ENCODE peak calls at places on chromosomes 13 and 19, in five cellular contexts. F is epithelial cell of esophagus, E is PC-9, M is fibroblast of mammary gland, P is glutamatergic neuron. J is an unnamed sample.

GRCh38 chr19:30739394-30739793 is 367.2 kb downstream of the ZNF536 start:
- DNase-seq in F (no peak), E (no peak), M (peak), P (no peak), J (no peak)

GRCh38 chr19:2478324-2478755 is 2.4 kb downstream of the GADD45B start:
- DNase-seq in F (peak), E (peak), M (peak), P (peak), J (no peak)

GRCh38 chr19:2034729-2035589 is 16.1 kb downstream of the MKNK2 start:
- DNase-seq in F (peak), E (peak), M (peak), P (peak), J (no peak)

GRCh38 chr13:26600345-26600761 is 42.9 kb downstream of the WASF3 start:
- DNase-seq in F (no peak), E (no peak), M (peak), P (no peak), J (no peak)

GRCh38 chr19:37986048-37986750 is 79.2 kb downstream of the SIPA1L3 start:
- DNase-seq in F (peak), E (no peak), M (no peak), P (no peak), J (no peak)

GRCh38 chr19:43446746-43447489 is 18.5 kb downstream of the LYPD3 start:
- DNase-seq in F (peak), E (peak), M (peak), P (peak), J (no peak)

GRCh38 chr13:97434417-97435296 is 688 bp downstream of the RAP2A start:
- DNase-seq in F (peak), E (peak), M (peak), P (peak), J (peak)

GRCh38 chr19:56108447-56109195 is 12.5 kb downstream of the ZNF787 start:
- DNase-seq in F (peak), E (no peak), M (no peak), P (no peak), J (no peak)

GRCh38 chr19:4256563-4256962 is 9.7 kb downstream of the YJU2 start:
- DNase-seq in F (no peak), E (no peak), M (peak), P (no peak), J (no peak)

GRCh38 chr13:44440046-44440608 is 66.5 kb downstream of the SERP2 start:
- DNase-seq in F (no peak), E (no peak), M (no peak), P (no peak), J (no peak)

GRCh38 chr19:21117041-21117907 is 24.6 kb upstream of the ZNF431 start:
- DNase-seq in F (peak), E (no peak), M (no peak), P (no peak), J (no peak)

GRCh38 chr19:44682807-44683206 is 11.5 kb downstream of the CEACAM19 start:
- DNase-seq in F (no peak), E (no peak), M (no peak), P (no peak), J (no peak)

GRCh38 chr13:72304121-72304745 is 423.2 kb downstream of the MZT1 start:
- DNase-seq in F (no peak), E (no peak), M (peak), P (no peak), J (no peak)

GRCh38 chr13:91247768-91248167 is 99.7 kb upstream of the MIR17HG start:
- DNase-seq in F (peak), E (no peak), M (peak), P (no peak), J (no peak)

GRCh38 chr13:64127856-64128255 is 2712.2 kb upstream of the PCDH20 start:
- DNase-seq in F (no peak), E (no peak), M (no peak), P (no peak), J (no peak)

GRCh38 chr19:1608414-1609391 is 3.4 kb upstream of the UQCR11 start:
- DNase-seq in F (no peak), E (peak), M (peak), P (no peak), J (no peak)

GRCh38 chr13:30577381-30577780 is 40.3 kb upstream of the USPL1 start:
- DNase-seq in F (peak), E (peak), M (peak), P (no peak), J (no peak)

GRCh38 chr13:27035892-27036235 is 135.7 kb downstream of the USP12 start:
- DNase-seq in F (peak), E (peak), M (peak), P (no peak), J (no peak)

GRCh38 chr13:18953139-18953930 is 228.3 kb downstream of the TUBA3C start:
- DNase-seq in F (no peak), E (no peak), M (no peak), P (no peak), J (no peak)

GRCh38 chr13:72698164-72698563 is 29.3 kb downstream of the MZT1 start:
- DNase-seq in F (no peak), E (no peak), M (peak), P (no peak), J (no peak)

GRCh38 chr13:75136151-75136550 is 345.8 kb downstream of the TBC1D4 start:
- DNase-seq in F (no peak), E (no peak), M (no peak), P (no peak), J (no peak)

GRCh38 chr19:31066385-31066784 is 282.9 kb downstream of the TSHZ3 start:
- DNase-seq in F (peak), E (no peak), M (peak), P (no peak), J (no peak)

GRCh38 chr19:1169921-1170885 is 3.9 kb downstream of the SBNO2 start:
- DNase-seq in F (peak), E (peak), M (peak), P (no peak), J (no peak)

GRCh38 chr13:42740753-42741152 is 40.6 kb upstream of the FAM216B start:
- DNase-seq in F (peak), E (peak), M (no peak), P (no peak), J (no peak)

GRCh38 chr13:25181597-25181996 is 9.5 kb upstream of the AMER2 start:
- DNase-seq in F (no peak), E (no peak), M (no peak), P (no peak), J (no peak)

GRCh38 chr19:11197291-11198174 is at the start of gene KANK2:
- DNase-seq in F (peak), E (peak), M (peak), P (peak), J (peak)

GRCh38 chr19:9720541-9720940 is 45.6 kb upstream of the ZNF562 start:
- DNase-seq in F (no peak), E (no peak), M (no peak), P (peak), J (no peak)

GRCh38 chr13:35478384-35479222 is 2.1 kb upstream of the MAB21L1 start:
- DNase-seq in F (no peak), E (no peak), M (no peak), P (peak), J (peak)

GRCh38 chr19:35232912-35233311 is 4.4 kb upstream of the FAM187B start:
- DNase-seq in F (no peak), E (no peak), M (no peak), P (no peak), J (no peak)

GRCh38 chr19:658916-659839 is 3.8 kb downstream of the RNF126 start:
- DNase-seq in F (peak), E (no peak), M (peak), P (no peak), J (no peak)

DNA sequence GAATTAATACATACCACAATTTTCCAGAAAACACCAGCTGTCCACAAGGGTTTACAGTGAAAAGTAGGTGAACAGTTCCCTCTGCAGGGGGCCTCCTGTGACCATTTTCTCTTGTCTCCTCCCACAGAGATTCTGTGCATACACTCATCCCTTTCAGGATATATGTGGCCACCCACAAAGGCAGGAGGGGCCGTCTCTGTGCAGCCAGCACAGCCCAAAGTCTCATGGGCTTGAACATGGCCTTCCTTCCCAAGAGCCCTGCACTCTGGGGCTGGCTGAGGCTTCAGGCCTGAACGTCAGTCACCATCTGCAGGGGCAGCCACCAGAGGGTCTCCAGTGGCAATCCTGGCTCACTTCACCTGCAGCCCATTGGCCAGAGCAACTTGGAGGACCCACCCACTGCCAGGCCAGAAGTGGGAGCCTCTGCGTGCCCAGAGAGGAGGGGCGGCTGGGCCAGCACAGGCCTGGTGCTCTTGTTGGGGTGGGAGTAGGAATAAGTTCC is 25.2 kb downstream of the TMEM161A start:
- DNase-seq in F (peak), E (no peak), M (peak), P (peak), J (no peak)
- TF ChIP-seq CTCF in F (no peak), E (peak), M (no peak), P (no peak), J (no peak)

DNA sequence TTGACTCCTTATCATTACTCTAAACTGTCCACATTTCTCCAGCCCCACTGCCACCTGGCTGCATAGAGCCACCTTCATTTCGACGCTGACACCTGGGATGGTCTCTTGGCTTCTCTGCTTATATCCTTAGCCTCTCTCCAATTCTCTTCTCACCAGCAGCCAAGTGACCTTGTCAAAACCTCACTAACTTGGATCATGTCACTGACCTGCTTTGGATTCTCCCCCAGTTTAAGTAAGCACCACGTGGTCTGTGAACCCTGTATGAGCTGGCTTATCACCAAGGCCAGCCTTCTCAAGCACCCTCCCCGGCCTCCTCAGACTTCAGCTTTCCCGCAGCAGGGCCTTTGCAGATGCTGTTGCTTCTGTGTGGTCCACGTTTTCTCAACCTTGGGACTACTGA is 12.3 kb upstream of the GGACT start:
- DNase-seq in F (no peak), E (no peak), M (no peak), P (no peak), J (no peak)
- TF ChIP-seq CTCF in F (no peak), E (no peak), M (no peak), P (no peak), J (no peak)

DNA sequence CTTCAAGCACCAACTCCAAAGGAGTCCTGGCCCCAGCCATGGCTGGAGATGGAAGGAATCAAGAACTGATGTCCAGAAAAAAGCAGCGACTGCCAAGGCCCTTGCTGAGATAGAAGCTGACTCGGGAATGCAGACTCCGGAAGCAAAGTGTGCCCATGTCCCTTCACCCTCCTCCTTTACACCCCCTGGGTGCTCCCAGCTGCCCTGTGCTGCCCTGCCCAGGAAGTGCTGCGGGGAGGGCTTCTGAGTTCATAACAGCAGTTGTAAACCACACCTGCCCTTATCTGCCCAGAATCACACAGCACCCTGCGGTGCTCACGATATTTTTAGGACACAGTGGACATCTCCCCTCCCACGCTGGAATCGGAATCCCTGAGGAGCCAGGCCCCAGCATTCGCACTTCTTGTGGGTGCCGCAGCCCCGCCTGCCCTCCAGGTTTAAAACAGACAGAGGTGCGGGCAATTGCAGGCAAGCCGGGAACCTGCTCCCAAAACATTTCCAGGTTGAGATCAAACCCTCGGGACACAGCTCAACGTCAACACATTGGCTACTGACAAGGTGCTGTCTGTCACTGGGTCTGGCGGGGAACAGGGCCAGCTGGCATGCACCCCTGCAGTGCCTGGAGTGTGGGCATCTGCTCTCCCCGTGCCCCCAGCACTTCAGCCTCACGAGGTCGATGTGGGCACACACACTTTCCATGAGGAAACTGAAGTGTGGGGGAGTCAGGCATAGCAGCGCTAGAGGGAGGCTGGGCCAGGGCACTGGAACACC is 36.9 kb downstream of the RAB20 start:
- DNase-seq in F (peak), E (peak), M (no peak), P (no peak), J (no peak)
- TF ChIP-seq CTCF in F (no peak), E (no peak), M (no peak), P (no peak), J (no peak)

GRCh38 chr13:48636550-48636949 is 17.2 kb upstream of the CYSLTR2 start:
- DNase-seq in F (peak), E (no peak), M (peak), P (no peak), J (no peak)
- TF ChIP-seq CTCF in F (no peak), E (no peak), M (no peak), P (no peak), J (no peak)

GRCh38 chr19:24033308-24033961 is 53.6 kb upstream of the ZNF254 start:
- DNase-seq in F (peak), E (peak), M (peak), P (peak), J (peak)
- TF ChIP-seq CTCF in F (no peak), E (no peak), M (no peak), P (peak), J (peak)

GRCh38 chr13:32415019-32415418 is 12.9 kb downstream of the N4BP2L1 start:
- DNase-seq in F (peak), E (no peak), M (peak), P (peak), J (no peak)
- TF ChIP-seq CTCF in F (peak), E (peak), M (peak), P (peak), J (peak)

DNA sequence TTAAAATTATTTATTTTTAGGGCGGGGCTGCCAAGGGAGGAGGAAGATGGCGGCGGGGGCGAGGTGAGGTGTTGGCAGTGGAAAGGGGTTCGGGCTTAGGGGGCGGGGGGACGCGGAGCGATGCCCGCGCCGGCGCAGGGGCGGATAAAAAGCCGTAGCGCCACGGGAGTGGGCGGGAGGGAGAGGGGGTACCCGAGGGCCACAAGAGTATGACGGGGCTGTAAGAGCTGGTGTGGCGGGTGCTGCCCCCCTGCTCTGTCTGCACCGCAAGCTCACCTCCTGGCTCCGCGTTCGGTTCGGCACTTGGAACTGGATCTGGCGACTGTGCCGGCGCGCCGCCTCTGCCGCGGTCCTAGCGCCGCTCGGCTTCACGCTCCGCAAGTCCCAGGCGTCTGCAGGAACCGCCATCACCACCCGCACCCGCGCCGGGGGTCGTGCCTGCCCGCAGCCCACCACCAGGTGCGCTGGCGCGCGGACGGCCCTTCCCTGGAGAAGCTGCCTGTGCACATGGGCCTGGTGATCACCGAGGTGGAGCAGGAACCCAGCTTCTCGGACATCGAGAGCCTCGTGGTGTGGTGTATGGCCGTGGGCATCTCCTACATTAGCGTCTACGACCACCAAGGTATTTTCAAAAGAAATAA is 265.2 kb upstream of the SGCG start:
- DNase-seq in F (peak), E (no peak), M (peak), P (peak), J (peak)
- TF ChIP-seq CTCF in F (no peak), E (no peak), M (no peak), P (peak), J (peak)

GRCh38 chr13:41428155-41428554 is 29.2 kb upstream of the RGCC start:
- DNase-seq in F (no peak), E (no peak), M (no peak), P (no peak), J (no peak)
- TF ChIP-seq CTCF in F (peak), E (no peak), M (peak), P (no peak), J (peak)

DNA sequence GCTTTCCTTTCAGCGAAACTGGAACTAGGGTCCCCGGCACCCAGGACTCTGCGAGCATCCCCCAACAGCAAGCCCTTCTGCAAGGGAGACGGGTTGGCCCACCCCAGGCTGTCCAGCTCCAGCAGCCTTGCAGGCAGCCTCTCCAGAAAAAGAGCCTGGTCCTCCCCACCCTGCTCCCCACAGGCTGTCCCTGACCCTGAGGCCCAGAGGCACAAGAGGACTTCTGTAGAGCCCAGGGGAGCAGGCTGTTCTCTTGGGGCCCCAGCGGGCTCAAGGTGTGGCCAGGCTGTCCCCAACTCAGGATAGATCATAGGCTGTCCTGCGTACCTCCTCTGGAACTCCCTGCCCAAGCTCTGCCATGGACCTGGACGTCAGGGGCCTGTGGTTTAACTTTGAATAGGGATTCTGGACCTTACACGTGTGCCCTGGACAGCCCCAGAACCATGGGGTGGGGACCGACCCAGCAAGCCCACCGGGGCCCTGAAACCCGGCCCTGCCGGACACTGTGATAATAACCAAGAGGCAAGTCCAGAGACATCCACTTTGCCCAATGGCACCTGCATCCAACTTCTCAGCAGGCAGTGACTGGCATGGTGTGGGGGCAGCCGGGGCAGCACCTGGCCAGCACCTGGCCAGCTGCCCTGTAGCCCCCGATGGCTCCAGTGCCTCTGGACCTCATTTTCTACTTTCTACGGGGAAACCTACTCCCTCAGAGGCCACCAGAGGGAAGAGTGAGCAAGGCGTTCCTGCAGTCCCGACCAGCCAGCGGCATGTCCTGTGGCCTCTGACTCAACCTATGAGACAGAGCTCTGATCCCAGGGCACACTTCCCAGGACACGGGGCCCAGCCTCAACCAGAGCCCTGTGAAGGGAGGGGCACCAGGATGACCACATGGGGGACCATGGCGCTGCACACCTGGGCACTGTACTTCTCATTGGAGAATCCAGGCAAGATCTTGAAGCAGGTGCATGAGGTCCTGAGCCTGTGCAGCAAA is 50.9 kb upstream of the TPM4 start:
- DNase-seq in F (peak), E (peak), M (peak), P (no peak), J (peak)
- TF ChIP-seq CTCF in F (peak), E (peak), M (peak), P (no peak), J (peak)